ENCODE peak calls at places on chromosomes 2 and 18, in five cellular contexts. L, Q, P, K and J are unnamed samples.

GRCh38 chr18:57195341-57195740 is 48.5 kb downstream of the BOD1L2 start:
- DNase-seq in L (no peak), Q (no peak), P (no peak), K (no peak), J (no peak)

GRCh38 chr2:11254100-11254536 is 90.3 kb downstream of the ROCK2 start:
- DNase-seq in L (no peak), Q (no peak), P (no peak), K (no peak), J (no peak)

GRCh38 chr2:18498531-18498930 is 61.9 kb downstream of the RDH14 start:
- DNase-seq in L (no peak), Q (no peak), P (no peak), K (no peak), J (no peak)

GRCh38 chr2:126513033-126513432 is 142.9 kb upstream of the GYPC start:
- DNase-seq in L (peak; percentile 63), Q (no peak), P (no peak), K (no peak), J (no peak)

GRCh38 chr2:165897741-165898140 is 55.8 kb downstream of the TTC21B start:
- DNase-seq in L (no peak), Q (no peak), P (no peak), K (no peak), J (no peak)

GRCh38 chr2:41709702-41710599 is 337.9 kb upstream of the PKDCC start:
- DNase-seq in L (no peak), Q (no peak), P (no peak), K (no peak), J (no peak)

GRCh38 chr2:168231609-168232241 is 15.7 kb downstream of the STK39 start:
- DNase-seq in L (no peak), Q (no peak), P (no peak), K (no peak), J (no peak)

GRCh38 chr2:80429251-80429650 is 124.7 kb upstream of the LRRTM1 start:
- DNase-seq in L (no peak), Q (no peak), P (no peak), K (no peak), J (no peak)

GRCh38 chr2:225398372-225398771 is 1.1 kb upstream of the NYAP2 start:
- DNase-seq in L (no peak), Q (no peak), P (no peak), K (no peak), J (no peak)

GRCh38 chr2:13102340-13103063 is 385.8 kb downstream of the TRIB2 start:
- DNase-seq in L (no peak), Q (no peak), P (no peak), K (no peak), J (no peak)

GRCh38 chr18:44823782-44824181 is 143.1 kb downstream of the SETBP1 start:
- DNase-seq in L (no peak), Q (no peak), P (no peak), K (no peak), J (no peak)

GRCh38 chr18:43661570-43661969 is 384.3 kb upstream of the SYT4 start:
- DNase-seq in L (peak; percentile 66), Q (peak; percentile 55), P (no peak), K (peak; percentile 56), J (no peak)

DNA sequence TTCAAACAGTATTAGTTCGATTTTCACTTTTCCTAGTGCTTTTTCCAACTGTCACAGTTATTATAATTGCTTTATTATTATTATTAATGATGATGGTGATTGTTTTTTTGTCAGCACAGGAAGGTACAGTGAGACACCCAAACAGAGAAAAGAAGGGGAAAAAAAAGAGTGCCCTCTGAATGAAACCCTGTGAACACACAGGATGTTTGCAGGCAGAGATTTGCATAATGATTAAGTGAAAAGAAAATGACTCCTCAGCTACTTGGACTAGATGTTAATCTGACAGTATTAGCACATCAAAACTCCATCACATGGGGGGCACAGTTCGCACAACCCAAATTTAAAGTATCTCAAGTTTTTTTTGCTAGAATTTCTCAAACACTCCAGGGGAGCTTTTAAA is 32.9 kb downstream of the ADD2 start:
- DNase-seq in L (no peak), Q (no peak), P (no peak), K (no peak), J (no peak)
- H3K4me3 ChIP-seq in L (no peak overlapping the region), Q (no peak overlapping the region), P (no peak overlapping the region), K (no peak overlapping the region), J (no peak overlapping the region)

GRCh38 chr18:13799396-13799795 is 24.6 kb upstream of the MC5R start:
- DNase-seq in L (no peak), Q (no peak), P (no peak), K (no peak), J (no peak)

GRCh38 chr18:13804305-13804704 is 19.6 kb upstream of the MC5R start:
- DNase-seq in L (no peak), Q (no peak), P (no peak), K (no peak), J (no peak)

GRCh38 chr18:13801260-13801601 is 22.7 kb upstream of the MC5R start:
- DNase-seq in L (no peak), Q (no peak), P (no peak), K (no peak), J (no peak)

GRCh38 chr18:13797157-13797611 is 26.8 kb upstream of the MC5R start:
- DNase-seq in L (no peak), Q (no peak), P (no peak), K (no peak), J (no peak)

GRCh38 chr18:13800505-13801259 is 23.3 kb upstream of the MC5R start:
- DNase-seq in L (peak; percentile 6), Q (no peak), P (no peak), K (no peak), J (peak; percentile 88)
- TF ChIP-seq CTCF in L (peak; percentile 31), Q (peak; percentile 27), P (peak; percentile 46), K (peak; percentile 45), J (no peak)

GRCh38 chr2:229133155-229133772 is 137.8 kb downstream of the PID1 start:
- DNase-seq in L (peak; percentile 6), Q (no peak), P (peak; percentile 23), K (peak; percentile 56), J (no peak)

GRCh38 chr2:229127471-229127870 is 143.6 kb downstream of the PID1 start:
- DNase-seq in L (no peak), Q (no peak), P (no peak), K (no peak), J (no peak)

GRCh38 chr2:229129738-229130371 is 141.2 kb downstream of the PID1 start:
- DNase-seq in L (no peak), Q (no peak), P (no peak), K (no peak), J (no peak)

GRCh38 chr2:229130522-229130921 is 140.6 kb downstream of the PID1 start:
- DNase-seq in L (no peak), Q (no peak), P (no peak), K (no peak), J (no peak)

GRCh38 chr2:229132236-229132635 is 138.9 kb downstream of the PID1 start:
- DNase-seq in L (no peak), Q (no peak), P (no peak), K (no peak), J (no peak)
- H3K4me3 ChIP-seq in L (no peak overlapping the region), Q (no peak overlapping the region), P (no peak overlapping the region), K (no peak overlapping the region), J (no peak overlapping the region)

GRCh38 chr2:15546297-15547098 is 14.6 kb downstream of the NBAS start:
- DNase-seq in L (no peak), Q (no peak), P (no peak), K (no peak), J (no peak)
- TF ChIP-seq CTCF in L (peak; percentile 42), Q (no peak), P (no peak), K (peak; percentile 41), J (no peak)

DNA sequence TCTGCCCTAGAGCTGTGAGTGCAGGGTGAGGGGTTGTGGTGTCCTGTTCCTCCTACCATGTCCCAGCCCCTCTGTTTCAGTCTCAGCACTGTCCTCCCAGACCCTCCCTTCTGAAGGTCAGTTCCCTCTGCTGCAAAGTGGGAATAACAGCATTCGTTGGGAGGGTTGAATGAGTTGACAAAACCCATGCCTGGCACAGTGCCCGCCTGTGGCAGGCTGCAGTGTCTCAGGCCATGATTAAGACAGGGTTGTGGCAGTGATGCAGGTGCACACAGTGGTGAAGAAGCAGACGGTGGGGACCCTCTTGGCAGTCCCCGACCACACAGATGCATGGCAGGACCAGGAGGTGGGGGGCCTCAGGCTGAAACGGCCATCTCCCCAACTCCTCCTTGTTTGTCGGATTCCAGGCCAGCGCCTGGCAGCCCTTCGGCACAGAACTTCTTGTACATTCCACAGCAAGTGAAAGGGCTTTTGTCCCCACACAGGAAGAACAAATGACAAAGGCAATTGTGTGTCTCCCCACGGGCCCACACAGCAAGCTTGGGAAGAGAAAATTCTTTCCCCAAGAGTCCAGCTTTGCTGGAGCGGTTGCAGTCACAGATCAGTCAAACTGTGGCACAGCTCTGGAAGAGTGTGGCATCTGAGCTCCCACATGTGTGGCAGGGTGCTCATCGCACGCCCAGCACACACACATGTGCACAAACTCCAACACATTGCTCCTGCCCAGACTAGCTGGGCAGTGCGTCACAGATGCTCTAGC is 92.0 kb upstream of the MSH2 start:
- DNase-seq in L (no peak), Q (no peak), P (no peak), K (no peak), J (no peak)
- H3K4me3 ChIP-seq in L (no peak overlapping the region), Q (no peak overlapping the region), P (no peak overlapping the region), K (no peak overlapping the region), J (no peak overlapping the region)

DNA sequence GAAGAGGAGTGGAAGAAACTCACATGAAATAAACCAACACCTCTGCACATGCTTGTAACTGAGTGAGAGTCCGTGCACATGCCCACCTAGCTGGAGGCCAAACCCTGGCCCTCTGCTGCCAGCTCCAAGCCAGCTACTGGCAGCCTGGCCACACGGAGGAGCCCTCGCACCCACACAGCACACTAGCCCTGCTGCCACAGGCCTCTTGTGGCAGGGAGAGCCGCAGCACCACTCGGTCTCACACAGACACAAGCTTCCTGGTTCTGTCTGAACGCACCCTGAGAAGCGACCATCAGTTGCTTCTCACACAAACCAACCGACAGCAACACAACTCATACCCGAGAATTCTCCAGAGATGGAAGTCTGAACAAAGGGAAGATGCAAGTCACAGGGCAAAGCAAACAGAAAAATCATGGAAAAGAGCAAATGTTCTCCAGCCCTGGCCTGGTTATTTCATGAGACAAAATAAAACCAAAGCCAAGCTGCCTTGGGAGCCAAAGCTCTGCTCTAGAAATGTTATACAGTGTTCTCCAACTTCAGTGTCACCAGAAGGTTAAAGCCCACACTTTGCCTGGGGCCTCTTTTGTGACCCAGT is 65.1 kb downstream of the FBXO15 start:
- DNase-seq in L (peak; percentile 31), Q (no peak), P (no peak), K (no peak), J (no peak)
- TF ChIP-seq CTCF in L (peak; percentile 69), Q (peak; percentile 62), P (peak; percentile 28), K (peak; percentile 62), J (no peak)

GRCh38 chr2:207534390-207534789 is 4.6 kb downstream of the CREB1 start:
- DNase-seq in L (no peak), Q (no peak), P (no peak), K (no peak), J (no peak)
- H3K4me3 ChIP-seq in L (no peak overlapping the region), Q (no peak overlapping the region), P (no peak overlapping the region), K (no peak overlapping the region), J (no peak overlapping the region)

DNA sequence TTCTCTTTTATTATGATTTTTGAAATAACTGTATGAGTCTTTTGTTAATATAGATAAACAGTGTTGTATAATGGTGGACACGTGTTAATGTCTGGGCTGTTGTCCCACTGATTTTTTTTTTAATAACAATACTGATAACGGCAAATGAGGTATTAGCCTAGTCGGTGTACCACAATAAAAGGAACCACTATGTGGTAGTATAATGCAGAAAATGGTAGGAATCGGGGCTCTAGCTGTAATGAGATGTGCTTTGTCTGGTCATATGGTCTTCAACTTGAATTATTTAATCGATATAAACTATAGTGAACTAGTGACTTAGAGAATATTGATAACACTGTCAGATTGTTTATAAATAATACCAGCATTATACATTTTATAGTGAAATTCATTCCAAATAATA is 517.9 kb upstream of the SPHKAP start:
- DNase-seq in L (peak; percentile 35), Q (no peak), P (no peak), K (no peak), J (no peak)
- TF ChIP-seq CTCF in L (no peak), Q (peak; percentile 14), P (peak; percentile 55), K (no peak), J (no peak)

GRCh38 chr18:21743166-21743831 is 2.7 kb downstream of the MIB1 start:
- DNase-seq in L (no peak), Q (no peak), P (no peak), K (no peak), J (no peak)
- H3K4me3 ChIP-seq in L (no peak overlapping the region), Q (peak overlapping the region; percentile 3), P (no peak overlapping the region), K (no peak overlapping the region), J (no peak overlapping the region)